ENCODE peak calls at places on chromosomes 2 and 18, in six cellular contexts. N is dorsolateral prefrontal cortex; Y is epithelial cell of proximal tubule; A is fibroblast of mammary gland; I is A673; R is CD8-positive, alpha-beta T cell. L is an unnamed sample.
A peak's percentile ranks its signal among the peaks of the same experiment; 100 is the strongest.

GRCh38 chr2:64492272-64492671 is 31.9 kb upstream of the AFTPH start:
- DNase-seq in R (no peak), I (no peak), A (no peak), Y (no peak), N (no peak), L (no peak)

GRCh38 chr2:107467414-107467813 is 359.3 kb upstream of the RGPD4 start:
- DNase-seq in R (no peak), A (no peak), N (no peak), I (no peak), Y (no peak), L (no peak)

GRCh38 chr2:159035790-159036411 is 67.5 kb downstream of the TANC1 start:
- DNase-seq in Y (peak; percentile 40), A (peak; percentile 41), R (no peak), I (peak; percentile 5), N (no peak), L (no peak)

GRCh38 chr2:28652217-28652616 is 99.4 kb upstream of the PPP1CB start:
- DNase-seq in A (peak; percentile 49), N (no peak), Y (no peak), I (no peak), R (no peak), L (no peak)

GRCh38 chr18:76592981-76593381 is 97.9 kb upstream of the ZNF516 start:
- DNase-seq in R (no peak), A (no peak), I (no peak), N (no peak), Y (no peak), L (no peak)

GRCh38 chr2:33213244-33213643 is 263.2 kb upstream of the RASGRP3 start:
- DNase-seq in A (no peak), I (no peak), R (no peak), Y (no peak), N (no peak), L (no peak)

GRCh38 chr2:176103634-176104337 is 3.3 kb upstream of the HOXD11 start:
- DNase-seq in Y (no peak), A (no peak), R (no peak), I (peak; percentile 75), N (no peak), L (no peak)

GRCh38 chr2:191845248-191845715 is 1.6 kb downstream of the CAVIN2 start:
- DNase-seq in R (no peak), N (no peak), Y (no peak), A (peak; percentile 42), I (no peak), L (no peak)

GRCh38 chr18:11419336-11419735 is 190.1 kb upstream of the SLC35G4 start:
- DNase-seq in I (no peak), N (no peak), A (no peak), R (no peak), Y (no peak), L (no peak)

GRCh38 chr2:133322909-133323308 is 245.4 kb downstream of the NCKAP5 start:
- DNase-seq in A (no peak), Y (no peak), N (no peak), I (no peak), R (no peak), L (no peak)

GRCh38 chr2:53600835-53601234 is 166.8 kb upstream of the CHAC2 start:
- DNase-seq in Y (no peak), A (peak; percentile 13), N (no peak), I (no peak), R (no peak), L (no peak)

GRCh38 chr2:218030409-218031195 is 27.8 kb upstream of the TNS1 start:
- DNase-seq in Y (no peak), I (no peak), N (no peak), R (peak; percentile 41), A (no peak), L (no peak)

GRCh38 chr2:72859831-72860262 is 27.4 kb upstream of the SPR start:
- DNase-seq in I (peak; percentile 62), A (peak; percentile 58), Y (no peak), R (peak; percentile 67), N (no peak), L (no peak)

GRCh38 chr2:117720765-117721164 is 93.7 kb upstream of the DDX18 start:
- DNase-seq in I (no peak), A (no peak), Y (no peak), N (no peak), R (no peak), L (no peak)

GRCh38 chr18:50579061-50579774 is 19.3 kb downstream of the MAPK4 start:
- DNase-seq in I (no peak), R (no peak), Y (no peak), A (no peak), N (no peak), L (no peak)

GRCh38 chr2:22800422-22800821 is 584.6 kb upstream of the KLHL29 start:
- DNase-seq in I (no peak), A (no peak), Y (no peak), N (no peak), R (no peak), L (no peak)

GRCh38 chr18:36187138-36187825 is at the start of gene MOCOS:
- DNase-seq in I (peak; percentile 29), Y (no peak), N (peak; percentile 35), R (peak; percentile 63), A (peak; percentile 45), L (peak; percentile 33)

GRCh38 chr2:207337234-207338219 is 171.8 kb upstream of the KLF7 start:
- DNase-seq in N (no peak), R (no peak), A (peak; percentile 55), Y (peak; percentile 56), I (peak; percentile 45), L (no peak)

GRCh38 chr2:210128961-210129360 is 42.2 kb downstream of the KANSL1L start:
- DNase-seq in I (peak; percentile 5), A (no peak), R (no peak), N (no peak), Y (no peak), L (no peak)

GRCh38 chr2:3628800-3629199 is 29.2 kb upstream of the ALLC start:
- DNase-seq in R (peak; percentile 37), N (no peak), I (no peak), A (no peak), Y (no peak), L (no peak)

GRCh38 chr2:12819098-12819465 is 102.3 kb downstream of the TRIB2 start:
- DNase-seq in R (no peak), Y (peak; percentile 82), I (peak; percentile 92), N (no peak), A (peak; percentile 99), L (peak; percentile 50)

GRCh38 chr2:23487735-23488492 is 102.9 kb downstream of the KLHL29 start:
- DNase-seq in I (no peak), A (peak; percentile 65), R (no peak), Y (no peak), N (no peak), L (no peak)

GRCh38 chr18:63213331-63213900 is 106.2 kb downstream of the BCL2 start:
- DNase-seq in N (no peak), A (peak; percentile 31), R (no peak), I (no peak), Y (no peak), L (no peak)

GRCh38 chr2:39175391-39175790 is 54.5 kb upstream of the SOS1 start:
- DNase-seq in Y (no peak), N (no peak), I (no peak), A (no peak), R (no peak), L (no peak)

GRCh38 chr2:185174353-185174752 is 564.3 kb upstream of the FSIP2 start:
- DNase-seq in A (no peak), I (no peak), R (no peak), N (no peak), Y (no peak), L (no peak)

GRCh38 chr2:218902427-218902826 is 21.8 kb downstream of the WNT10A start:
- DNase-seq in Y (no peak), A (no peak), N (no peak), I (no peak), R (no peak), L (no peak)

GRCh38 chr2:148524519-148524919 is 120.0 kb upstream of the EPC2 start:
- DNase-seq in N (no peak), Y (no peak), R (no peak), A (no peak), I (no peak), L (no peak)

GRCh38 chr2:47052847-47053246 is 102.3 kb downstream of the STPG4 start:
- DNase-seq in A (no peak), Y (no peak), N (no peak), R (no peak), I (no peak), L (no peak)

GRCh38 chr2:237290249-237290648 is 123.7 kb downstream of the COL6A3 start:
- DNase-seq in N (no peak), R (no peak), A (peak; percentile 93), I (no peak), Y (no peak), L (peak; percentile 49)

GRCh38 chr2:55891671-55892071 is 31.9 kb downstream of the EFEMP1 start:
- DNase-seq in I (peak; percentile 83), A (peak; percentile 31), R (no peak), N (no peak), Y (no peak), L (no peak)

GRCh38 chr2:149826471-149827125 is 239.0 kb upstream of the MMADHC start:
- DNase-seq in Y (no peak), A (peak; percentile 49), I (peak; percentile 55), R (no peak), N (no peak), L (no peak)

GRCh38 chr2:213455316-213456008 is 171.2 kb downstream of the SPAG16 start:
- DNase-seq in A (no peak), N (no peak), I (no peak), R (no peak), Y (no peak), L (no peak)
- TF ChIP-seq CTCF in A (no peak), N (no peak), I (no peak), R (no peak), Y (no peak), L (no peak)

DNA sequence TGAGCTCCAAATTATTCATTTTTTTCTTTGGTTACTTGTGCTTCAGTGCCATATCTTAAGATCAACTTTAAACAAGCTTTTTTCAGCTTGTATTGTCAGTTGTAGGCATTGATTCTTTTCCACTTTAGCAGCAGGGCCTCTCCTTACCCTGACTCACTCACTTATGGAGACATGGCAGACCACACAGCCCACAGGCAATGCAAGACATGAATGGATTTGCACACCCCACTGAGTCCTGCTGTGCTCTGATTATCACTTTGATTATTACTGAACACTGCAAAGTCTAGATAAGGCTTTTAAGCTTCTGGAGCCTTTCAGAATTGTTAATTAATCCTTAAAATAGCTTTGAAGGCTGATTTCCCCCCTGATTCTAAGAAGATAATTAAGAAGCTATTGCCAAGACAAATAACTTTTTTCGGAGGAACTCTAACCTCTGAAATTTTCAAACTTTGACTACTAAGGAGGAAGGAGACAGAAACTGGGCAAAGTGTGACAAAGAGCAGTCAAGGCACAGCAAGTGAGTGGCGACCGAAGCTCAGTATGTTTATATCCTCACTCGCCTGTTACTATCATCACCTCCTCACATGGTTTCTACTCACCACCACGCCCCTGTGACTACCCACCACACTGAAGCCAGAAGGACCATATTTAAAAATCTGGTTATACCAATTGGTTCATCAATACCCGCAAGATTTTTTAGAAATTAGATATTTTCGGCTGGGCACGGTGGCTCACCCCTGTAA is 43.3 kb downstream of the CACNB4 start:
- DNase-seq in I (peak; percentile 85), Y (no peak), A (peak; percentile 17), N (no peak), R (no peak), L (no peak)
- TF ChIP-seq CTCF in I (no peak), Y (no peak), A (no peak), N (no peak), R (no peak), L (no peak)

GRCh38 chr2:101197215-101197745 is 46.1 kb upstream of the TBC1D8 start:
- DNase-seq in A (peak; percentile 18), I (peak; percentile 28), R (no peak), Y (no peak), N (no peak), L (no peak)
- TF ChIP-seq CTCF in A (peak; percentile 18), I (peak; percentile 12), R (no peak), Y (peak; percentile 35), N (no peak), L (no peak)

GRCh38 chr18:48896875-48897511 is 53.8 kb downstream of the SMAD7 start:
- DNase-seq in I (no peak), R (no peak), N (no peak), A (peak; percentile 67), Y (no peak), L (no peak)
- TF ChIP-seq CTCF in I (no peak), R (no peak), N (no peak), A (no peak), Y (no peak), L (no peak)

L was measured in omental fat pad.